ENCODE peak calls at places on chromosome 1, in five cellular contexts. H, O, T, D and I are unnamed samples.

GRCh38 chr1:95994643-95995042 is 726.9 kb upstream of the PTBP2 start:
- DNase-seq in H (no peak), D (peak; percentile 0), O (no peak), T (no peak), I (no peak)

GRCh38 chr1:27491748-27492700 is 2.1 kb upstream of the WASF2 start:
- DNase-seq in H (no peak), O (no peak), T (peak; percentile 70), D (peak; percentile 67), I (no peak)

GRCh38 chr1:12376236-12377064 is 146.6 kb downstream of the VPS13D start:
- DNase-seq in T (peak; percentile 31), H (no peak), D (peak; percentile 57), O (no peak), I (no peak)

GRCh38 chr1:236141447-236142357 is 637 bp upstream of the GPR137B start:
- DNase-seq in H (peak; percentile 32), O (no peak), D (peak; percentile 61), T (peak; percentile 44), I (no peak)

GRCh38 chr1:223175032-223175431 is 32.0 kb upstream of the TLR5 start:
- DNase-seq in D (peak; percentile 12), H (no peak), T (no peak), O (no peak), I (no peak)

GRCh38 chr1:55848906-55849305 is 633.7 kb upstream of the USP24 start:
- DNase-seq in D (peak; percentile 54), O (no peak), T (no peak), H (no peak), I (no peak)

GRCh38 chr1:22428672-22429071 is 23.0 kb upstream of the ZBTB40 start:
- DNase-seq in H (peak; percentile 77), D (peak; percentile 70), T (peak; percentile 1), O (peak; percentile 39), I (no peak)

GRCh38 chr1:50447961-50448360 is 24.7 kb upstream of the DMRTA2 start:
- DNase-seq in T (no peak), H (no peak), D (no peak), O (no peak), I (no peak)

GRCh38 chr1:208614610-208615009 is 370.4 kb upstream of the PLXNA2 start:
- DNase-seq in T (no peak), O (no peak), H (no peak), D (no peak), I (no peak)